ENCODE peak calls at places on chromosome 18, in six cellular contexts. One of them, this sample, is unnamed.

GRCh38 chr18:55381277-55381676 is 206.7 kb downstream of the TCF4 start:
- DNase-seq in right cardiac atrium: no peak
- DNase-seq in astrocyte of the cerebellum: peak
- DNase-seq in tibial artery: no peak
- DNase-seq in fibroblast of mammary gland: peak
- DNase-seq in activated naive CD4-positive, alpha-beta T cell: no peak
- DNase-seq in this sample: peak

GRCh38 chr18:43932140-43932539 is 654.9 kb upstream of the SYT4 start:
- DNase-seq in right cardiac atrium: no peak
- DNase-seq in astrocyte of the cerebellum: no peak
- DNase-seq in tibial artery: no peak
- DNase-seq in fibroblast of mammary gland: peak
- DNase-seq in activated naive CD4-positive, alpha-beta T cell: no peak
- DNase-seq in this sample: peak

GRCh38 chr18:6414723-6415362 is at the start of gene L3MBTL4:
- DNase-seq in right cardiac atrium: peak
- DNase-seq in astrocyte of the cerebellum: no peak
- DNase-seq in tibial artery: no peak
- DNase-seq in fibroblast of mammary gland: no peak
- DNase-seq in activated naive CD4-positive, alpha-beta T cell: no peak
- DNase-seq in this sample: no peak

GRCh38 chr18:70288851-70289328 is at the start of gene SOCS6:
- DNase-seq in right cardiac atrium: peak
- DNase-seq in astrocyte of the cerebellum: peak
- DNase-seq in tibial artery: peak
- DNase-seq in fibroblast of mammary gland: peak
- DNase-seq in activated naive CD4-positive, alpha-beta T cell: no peak
- DNase-seq in this sample: peak

GRCh38 chr18:40926679-40927078 is 1028.4 kb upstream of the PIK3C3 start:
- DNase-seq in right cardiac atrium: no peak
- DNase-seq in astrocyte of the cerebellum: peak
- DNase-seq in tibial artery: no peak
- DNase-seq in fibroblast of mammary gland: no peak
- DNase-seq in activated naive CD4-positive, alpha-beta T cell: no peak
- DNase-seq in this sample: no peak

GRCh38 chr18:78406743-78407455 is 572.7 kb upstream of the SALL3 start:
- DNase-seq in right cardiac atrium: no peak
- DNase-seq in astrocyte of the cerebellum: no peak
- DNase-seq in tibial artery: no peak
- DNase-seq in fibroblast of mammary gland: no peak
- DNase-seq in activated naive CD4-positive, alpha-beta T cell: no peak
- DNase-seq in this sample: peak

GRCh38 chr18:44733069-44733753 is 52.5 kb downstream of the SETBP1 start:
- DNase-seq in right cardiac atrium: peak
- DNase-seq in astrocyte of the cerebellum: peak
- DNase-seq in tibial artery: peak
- DNase-seq in fibroblast of mammary gland: peak
- DNase-seq in activated naive CD4-positive, alpha-beta T cell: no peak
- DNase-seq in this sample: peak

GRCh38 chr18:23365602-23366001 is 87.5 kb upstream of the RIOK3 start:
- DNase-seq in right cardiac atrium: no peak
- DNase-seq in astrocyte of the cerebellum: no peak
- DNase-seq in tibial artery: peak
- DNase-seq in fibroblast of mammary gland: peak
- DNase-seq in activated naive CD4-positive, alpha-beta T cell: no peak
- DNase-seq in this sample: no peak

GRCh38 chr18:22322251-22322691 is 95.4 kb downstream of the CTAGE1 start:
- DNase-seq in right cardiac atrium: peak
- DNase-seq in astrocyte of the cerebellum: no peak
- DNase-seq in tibial artery: peak
- DNase-seq in fibroblast of mammary gland: peak
- DNase-seq in activated naive CD4-positive, alpha-beta T cell: no peak
- DNase-seq in this sample: no peak

GRCh38 chr18:23033079-23033478 is 100.0 kb downstream of the RBBP8 start:
- DNase-seq in right cardiac atrium: no peak
- DNase-seq in astrocyte of the cerebellum: no peak
- DNase-seq in tibial artery: no peak
- DNase-seq in fibroblast of mammary gland: no peak
- DNase-seq in activated naive CD4-positive, alpha-beta T cell: no peak
- DNase-seq in this sample: no peak

GRCh38 chr18:45518770-45519169 is 96.5 kb upstream of the SLC14A2 start:
- DNase-seq in right cardiac atrium: no peak
- DNase-seq in astrocyte of the cerebellum: no peak
- DNase-seq in tibial artery: no peak
- DNase-seq in fibroblast of mammary gland: no peak
- DNase-seq in activated naive CD4-positive, alpha-beta T cell: no peak
- DNase-seq in this sample: peak

GRCh38 chr18:42192251-42193248 is 237.5 kb downstream of the PIK3C3 start:
- DNase-seq in right cardiac atrium: no peak
- DNase-seq in astrocyte of the cerebellum: no peak
- DNase-seq in tibial artery: no peak
- DNase-seq in fibroblast of mammary gland: peak
- DNase-seq in activated naive CD4-positive, alpha-beta T cell: no peak
- DNase-seq in this sample: peak

GRCh38 chr18:46452820-46453219 is 204.2 kb downstream of the LOXHD1 start:
- DNase-seq in right cardiac atrium: no peak
- DNase-seq in astrocyte of the cerebellum: no peak
- DNase-seq in tibial artery: no peak
- DNase-seq in fibroblast of mammary gland: peak
- DNase-seq in activated naive CD4-positive, alpha-beta T cell: no peak
- DNase-seq in this sample: no peak

GRCh38 chr18:22186484-22186971 is 17.1 kb downstream of the GATA6 start:
- DNase-seq in right cardiac atrium: no peak
- DNase-seq in astrocyte of the cerebellum: no peak
- DNase-seq in tibial artery: no peak
- DNase-seq in fibroblast of mammary gland: no peak
- DNase-seq in activated naive CD4-positive, alpha-beta T cell: no peak
- DNase-seq in this sample: no peak

GRCh38 chr18:76476665-76477561 is 18.1 kb downstream of the ZNF516 start:
- DNase-seq in right cardiac atrium: no peak
- DNase-seq in astrocyte of the cerebellum: peak
- DNase-seq in tibial artery: no peak
- DNase-seq in fibroblast of mammary gland: peak
- DNase-seq in activated naive CD4-positive, alpha-beta T cell: no peak
- DNase-seq in this sample: peak

GRCh38 chr18:79211844-79212243 is 142.7 kb downstream of the ATP9B start:
- DNase-seq in right cardiac atrium: no peak
- DNase-seq in astrocyte of the cerebellum: no peak
- DNase-seq in tibial artery: no peak
- DNase-seq in fibroblast of mammary gland: peak
- DNase-seq in activated naive CD4-positive, alpha-beta T cell: no peak
- DNase-seq in this sample: no peak

GRCh38 chr18:9869713-9870430 is 15.9 kb upstream of the TXNDC2 start:
- DNase-seq in right cardiac atrium: no peak
- DNase-seq in astrocyte of the cerebellum: no peak
- DNase-seq in tibial artery: no peak
- DNase-seq in fibroblast of mammary gland: peak
- DNase-seq in activated naive CD4-positive, alpha-beta T cell: no peak
- DNase-seq in this sample: peak

GRCh38 chr18:38923136-38923535 is 1357.5 kb upstream of the CELF4 start:
- DNase-seq in right cardiac atrium: no peak
- DNase-seq in astrocyte of the cerebellum: no peak
- DNase-seq in tibial artery: no peak
- DNase-seq in fibroblast of mammary gland: no peak
- DNase-seq in activated naive CD4-positive, alpha-beta T cell: no peak
- DNase-seq in this sample: no peak

GRCh38 chr18:48153641-48154481 is 223.4 kb upstream of the SMAD2 start:
- DNase-seq in right cardiac atrium: no peak
- DNase-seq in astrocyte of the cerebellum: peak
- DNase-seq in tibial artery: peak
- DNase-seq in fibroblast of mammary gland: peak
- DNase-seq in activated naive CD4-positive, alpha-beta T cell: no peak
- DNase-seq in this sample: peak

GRCh38 chr18:70293166-70293565 is 4.3 kb downstream of the SOCS6 start:
- DNase-seq in right cardiac atrium: no peak
- DNase-seq in astrocyte of the cerebellum: no peak
- DNase-seq in tibial artery: no peak
- DNase-seq in fibroblast of mammary gland: no peak
- DNase-seq in activated naive CD4-positive, alpha-beta T cell: no peak
- DNase-seq in this sample: no peak

This sample was measured in H4.